ENCODE peak calls at places on chromosome 9, in five cellular contexts. X is H1, B is GM12878, J is HepG2, H is K562. F is an unnamed sample.

GRCh38 chr9:3875371-3876132 is 349.8 kb upstream of the RFX3 start:
- DNase-seq in H (no peak), J (no peak), B (no peak), X (no peak), F (no peak)

GRCh38 chr9:13615660-13616615 is 336.4 kb upstream of the MPDZ start:
- DNase-seq in J (no peak), H (no peak), B (no peak), X (no peak), F (no peak)

GRCh38 chr9:134781895-134782294 is 98.7 kb upstream of the FCN2 start:
- DNase-seq in H (peak; percentile 56), X (peak; percentile 75), B (no peak), J (no peak), F (peak; percentile 60)

GRCh38 chr9:133002147-133003070 is 23.9 kb downstream of the GFI1B start:
- DNase-seq in H (no peak), J (no peak), X (no peak), B (no peak), F (peak; percentile 12)

GRCh38 chr9:81546498-81546897 is 142.8 kb downstream of the TLE1 start:
- DNase-seq in X (no peak), H (no peak), B (no peak), J (peak; percentile 24), F (no peak)

GRCh38 chr9:81592890-81593271 is 96.5 kb downstream of the TLE1 start:
- DNase-seq in X (no peak), B (no peak), H (no peak), J (no peak), F (no peak)

GRCh38 chr9:94086468-94086867 is 2.2 kb downstream of the PTPDC1 start:
- DNase-seq in B (no peak), X (no peak), H (no peak), J (no peak), F (no peak)

GRCh38 chr9:112493738-112494137 is 7.1 kb downstream of the KIAA1958 start:
- DNase-seq in H (no peak), X (no peak), J (no peak), B (no peak), F (no peak)

GRCh38 chr9:69519470-69520240 is 152.5 kb downstream of the APBA1 start:
- DNase-seq in H (no peak), J (peak; percentile 92), X (no peak), B (no peak), F (no peak)

GRCh38 chr9:135494791-135495559 is 5.5 kb upstream of the MRPS2 start:
- DNase-seq in X (no peak), J (no peak), B (no peak), H (no peak), F (no peak)

GRCh38 chr9:131324736-131325679 is 35.5 kb downstream of the PLPP7 start:
- DNase-seq in X (no peak), B (no peak), J (no peak), H (no peak), F (no peak)

GRCh38 chr9:12604154-12604825 is 88.9 kb upstream of the TYRP1 start:
- DNase-seq in J (no peak), B (no peak), H (no peak), X (no peak), F (no peak)

GRCh38 chr9:111891910-111892499 is 4.6 kb upstream of the UGCG start:
- DNase-seq in H (peak; percentile 33), X (no peak), J (peak; percentile 16), B (no peak), F (no peak)

GRCh38 chr9:96884443-96884842 is 30.1 kb upstream of the ZNF782 start:
- DNase-seq in X (no peak), B (no peak), H (peak; percentile 27), J (peak; percentile 59), F (no peak)

GRCh38 chr9:82553654-82554366 is 509.1 kb downstream of the RASEF start:
- DNase-seq in B (no peak), J (no peak), X (no peak), H (no peak), F (no peak)

GRCh38 chr9:76032652-76033373 is 142.3 kb downstream of the PCSK5 start:
- DNase-seq in X (no peak), B (no peak), H (no peak), J (no peak), F (no peak)

GRCh38 chr9:38652044-38652443 is 31.6 kb upstream of the ANKRD18A start:
- DNase-seq in X (no peak), B (no peak), H (no peak), J (no peak), F (no peak)

GRCh38 chr9:25913806-25914205 is 235.6 kb upstream of the TUSC1 start:
- DNase-seq in B (no peak), X (no peak), J (no peak), H (no peak), F (no peak)

GRCh38 chr9:89892920-89893319 is 288.1 kb downstream of the GADD45G start:
- DNase-seq in B (no peak), J (no peak), X (no peak), H (no peak), F (no peak)

GRCh38 chr9:136567651-136568287 is 21.9 kb upstream of the NOTCH1 start:
- DNase-seq in H (peak; percentile 72), X (peak; percentile 74), B (no peak), J (peak; percentile 56), F (peak; percentile 55)

GRCh38 chr9:94984891-94985476 is 258.5 kb downstream of the AOPEP start:
- DNase-seq in H (no peak), J (no peak), B (no peak), X (no peak), F (no peak)

GRCh38 chr9:109317311-109317978 is 3.4 kb downstream of the EPB41L4B start:
- DNase-seq in H (no peak), J (no peak), X (no peak), B (no peak), F (no peak)

GRCh38 chr9:137276757-137277328 is 683 bp upstream of the TOR4A start:
- DNase-seq in H (peak; percentile 80), B (no peak), J (peak; percentile 76), X (peak; percentile 68), F (peak; percentile 62)

GRCh38 chr9:137545123-137545522 is 5.1 kb downstream of the PNPLA7 start:
- DNase-seq in H (no peak), B (no peak), X (no peak), J (no peak), F (no peak)

GRCh38 chr9:123008909-123009308 is 24.6 kb upstream of the GPR21 start:
- DNase-seq in J (no peak), X (no peak), B (no peak), H (no peak), F (no peak)

GRCh38 chr9:109908459-109909390 is 128.7 kb downstream of the PALM2AKAP2 start:
- DNase-seq in J (no peak), B (no peak), H (no peak), X (no peak), F (no peak)

GRCh38 chr9:32456564-32456963 is 69.4 kb downstream of the RIGI start:
- DNase-seq in H (no peak), B (no peak), J (peak; percentile 82), X (no peak), F (no peak)

GRCh38 chr9:71737455-71737854 is 30.9 kb downstream of the CEMIP2 start:
- DNase-seq in H (no peak), J (no peak), X (no peak), B (no peak), F (no peak)

GRCh38 chr9:109277451-109277850 is 43.4 kb downstream of the EPB41L4B start:
- DNase-seq in B (no peak), H (no peak), X (no peak), J (peak; percentile 33), F (no peak)

GRCh38 chr9:70506159-70506558 is 91.7 kb upstream of the KLF9 start:
- DNase-seq in X (no peak), H (no peak), B (no peak), J (no peak), F (no peak)

GRCh38 chr9:95788486-95789110 is 86.9 kb upstream of the ERCC6L2 start:
- DNase-seq in B (no peak), H (no peak), X (peak; percentile 26), J (no peak), F (no peak)

GRCh38 chr9:99172129-99173091 is 49.3 kb downstream of the ALG2 start:
- DNase-seq in J (peak; percentile 76), B (no peak), X (no peak), H (no peak), F (no peak)
- TF ChIP-seq USF2 in J (no peak), B (no peak), X (no peak), H (no peak), F (no peak)

DNA sequence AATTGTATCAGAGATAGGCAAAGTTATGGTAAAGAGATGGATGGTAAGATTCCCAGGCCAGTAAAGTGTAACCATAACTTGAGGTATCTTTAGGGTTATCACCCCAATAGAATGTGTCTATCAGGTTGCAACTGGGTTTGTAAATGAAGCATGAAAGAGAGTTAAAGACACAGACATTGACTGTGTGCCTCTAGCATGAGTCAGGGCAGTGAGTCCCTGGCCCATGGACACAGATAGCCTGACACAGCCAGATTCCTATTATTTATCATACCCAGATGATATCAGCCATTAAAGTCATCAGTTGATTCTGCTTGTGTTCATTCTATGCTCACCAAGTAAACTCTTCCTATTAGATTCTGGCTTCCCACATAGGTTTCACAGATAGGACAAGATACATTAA is 33.5 kb upstream of the SNAPC3 start:
- DNase-seq in H (no peak), B (no peak), J (no peak), X (no peak), F (no peak)
- TF ChIP-seq SP1 in H (no peak), B (no peak), J (no peak), X (no peak), F (no peak)

GRCh38 chr9:87381050-87381711 is 116.5 kb upstream of the DAPK1 start:
- DNase-seq in X (no peak), H (no peak), B (no peak), J (peak; percentile 16), F (no peak)
- TF ChIP-seq CREB1 in X (no peak), H (no peak), B (no peak), J (no peak), F (no peak)

GRCh38 chr9:16898464-16898863 is 28.0 kb upstream of the BNC2 start:
- DNase-seq in J (no peak), H (no peak), X (no peak), B (no peak), F (no peak)

GRCh38 chr9:16904655-16905054 is 34.2 kb upstream of the BNC2 start:
- DNase-seq in B (no peak), X (no peak), J (no peak), H (no peak), F (no peak)

GRCh38 chr9:16901589-16901988 is 31.1 kb upstream of the BNC2 start:
- DNase-seq in J (no peak), B (no peak), H (no peak), X (no peak), F (no peak)

DNA sequence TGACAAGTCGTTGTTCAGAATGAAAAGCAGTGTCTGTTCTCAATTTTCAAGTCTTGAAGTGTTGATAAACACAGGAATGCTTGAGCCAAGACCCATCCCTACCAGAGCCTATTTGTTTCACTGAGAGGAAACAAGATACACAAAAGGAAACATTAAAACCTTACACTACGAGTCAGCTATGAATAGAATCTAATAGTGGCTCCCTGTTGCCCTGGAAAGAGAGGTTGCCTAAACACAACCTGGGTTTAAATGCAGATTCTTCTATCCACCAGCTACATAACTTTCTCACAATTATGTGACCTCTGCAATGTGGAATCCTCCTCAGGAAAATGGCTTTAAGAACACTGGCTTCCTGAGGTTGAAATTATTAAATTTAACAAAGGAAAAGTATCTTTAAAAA is 29.1 kb upstream of the BNC2 start:
- DNase-seq in X (no peak), H (no peak), B (no peak), J (no peak), F (no peak)
- TF ChIP-seq USF2 in X (no peak), H (no peak), B (no peak), J (no peak), F (no peak)

F was measured in WTC11.